ENCODE peak calls at places on chromosomes 3 and 15, in ten cellular contexts. D is breast epithelium, A is suprapubic skin, Z is ovary, B is uterus, G is heart left ventricle, U is testis, S is IMR-90, Q is right lobe of liver, I is stomach. V is an unnamed sample.

GRCh38 chr3:10357592-10358308 is 36.8 kb upstream of the SEC13 start:
- DNase-seq in Z (no peak), I (no peak), S (peak; percentile 95), D (no peak), Q (no peak), A (no peak), U (no peak), B (no peak), G (peak; percentile 36), V (no peak)

GRCh38 chr3:11498646-11499045 is 145.1 kb downstream of the VGLL4 start:
- DNase-seq in Z (peak; percentile 57), D (peak; percentile 58), U (peak; percentile 55), S (peak; percentile 78), I (peak; percentile 91), Q (peak; percentile 78), B (peak; percentile 42), A (no peak), G (peak; percentile 57), V (no peak)

GRCh38 chr15:91852741-91853500 is 587 bp upstream of the SLCO3A1 start:
- DNase-seq in A (peak; percentile 90), I (peak; percentile 76), S (peak; percentile 56), B (peak; percentile 73), Z (peak; percentile 83), D (peak; percentile 53), Q (peak; percentile 85), U (peak; percentile 78), G (peak; percentile 84), V (peak; percentile 57)

GRCh38 chr3:111252795-111253194 is 181.2 kb downstream of the NECTIN3 start:
- DNase-seq in S (peak; percentile 51), B (no peak), A (no peak), I (no peak), D (no peak), U (peak; percentile 43), Z (no peak), G (no peak), Q (no peak), V (no peak)

GRCh38 chr3:26559252-26559651 is 63.3 kb upstream of the LRRC3B start:
- DNase-seq in Q (no peak), I (no peak), B (no peak), G (no peak), A (no peak), U (no peak), S (no peak), Z (no peak), D (no peak), V (no peak)

GRCh38 chr3:179037361-179037760 is 34.2 kb downstream of the ZMAT3 start:
- DNase-seq in G (peak; percentile 55), B (peak; percentile 39), Q (no peak), D (peak; percentile 67), U (no peak), A (no peak), S (peak; percentile 70), Z (no peak), I (no peak), V (peak; percentile 17)

GRCh38 chr3:29914861-29915524 is 634.1 kb downstream of the RBMS3 start:
- DNase-seq in D (no peak), B (no peak), U (no peak), I (no peak), Z (no peak), Q (no peak), A (no peak), G (no peak), S (peak; percentile 78), V (no peak)

GRCh38 chr3:143016321-143016972 is 15.1 kb downstream of the U2SURP start:
- DNase-seq in D (no peak), S (no peak), U (no peak), Z (no peak), A (no peak), G (no peak), I (no peak), B (no peak), Q (no peak), V (no peak)

GRCh38 chr3:172156309-172156998 is 117.1 kb downstream of the FNDC3B start:
- DNase-seq in Q (peak; percentile 79), Z (no peak), G (no peak), B (no peak), D (peak; percentile 79), S (no peak), I (peak; percentile 85), U (peak; percentile 34), A (no peak), V (peak; percentile 91)

GRCh38 chr3:168952551-168952950 is 711.0 kb downstream of the MECOM start:
- DNase-seq in I (no peak), G (no peak), D (no peak), S (peak; percentile 47), Z (no peak), A (no peak), B (no peak), U (no peak), Q (no peak), V (no peak)

DNA sequence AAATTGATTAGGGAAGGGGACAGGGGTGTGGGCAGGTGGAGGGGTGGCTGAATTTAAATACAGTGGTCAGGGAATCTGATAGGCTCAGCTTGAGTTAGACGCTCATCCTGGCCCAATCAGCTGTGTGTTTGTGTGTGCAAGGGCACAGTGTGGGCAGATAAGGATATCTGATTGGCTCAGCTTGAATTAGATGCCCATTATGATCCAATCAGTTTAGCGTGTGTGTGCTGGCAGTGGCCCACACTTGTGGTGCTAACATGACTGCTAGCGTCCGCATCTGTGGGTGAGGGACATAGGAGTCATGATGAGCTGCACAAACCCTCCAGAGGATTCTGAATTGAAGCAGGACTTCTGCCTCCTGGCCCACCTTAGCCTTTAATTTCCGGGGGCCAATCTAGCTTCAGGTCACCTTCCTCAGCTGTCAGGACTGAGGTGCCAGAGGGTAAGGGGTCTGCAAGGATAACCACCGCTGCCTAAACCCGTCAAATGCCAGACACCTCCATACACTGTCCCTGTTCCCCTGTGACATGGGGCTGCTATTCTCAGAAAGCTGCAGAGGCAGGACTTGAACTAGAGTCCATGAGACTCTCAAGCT is 97.3 kb downstream of the CORO2B start:
- DNase-seq in B (no peak), A (peak; percentile 54), I (peak; percentile 39), G (no peak), Q (no peak), Z (peak; percentile 14), D (no peak), S (no peak), U (no peak), V (no peak)
- H3K4me3 ChIP-seq in B (no peak overlapping the region), A (no peak overlapping the region), I (no peak overlapping the region), G (no peak overlapping the region), Q (no peak overlapping the region), Z (no peak overlapping the region), D (no peak overlapping the region), S (no peak overlapping the region), U (no peak overlapping the region), V (no peak overlapping the region)

DNA sequence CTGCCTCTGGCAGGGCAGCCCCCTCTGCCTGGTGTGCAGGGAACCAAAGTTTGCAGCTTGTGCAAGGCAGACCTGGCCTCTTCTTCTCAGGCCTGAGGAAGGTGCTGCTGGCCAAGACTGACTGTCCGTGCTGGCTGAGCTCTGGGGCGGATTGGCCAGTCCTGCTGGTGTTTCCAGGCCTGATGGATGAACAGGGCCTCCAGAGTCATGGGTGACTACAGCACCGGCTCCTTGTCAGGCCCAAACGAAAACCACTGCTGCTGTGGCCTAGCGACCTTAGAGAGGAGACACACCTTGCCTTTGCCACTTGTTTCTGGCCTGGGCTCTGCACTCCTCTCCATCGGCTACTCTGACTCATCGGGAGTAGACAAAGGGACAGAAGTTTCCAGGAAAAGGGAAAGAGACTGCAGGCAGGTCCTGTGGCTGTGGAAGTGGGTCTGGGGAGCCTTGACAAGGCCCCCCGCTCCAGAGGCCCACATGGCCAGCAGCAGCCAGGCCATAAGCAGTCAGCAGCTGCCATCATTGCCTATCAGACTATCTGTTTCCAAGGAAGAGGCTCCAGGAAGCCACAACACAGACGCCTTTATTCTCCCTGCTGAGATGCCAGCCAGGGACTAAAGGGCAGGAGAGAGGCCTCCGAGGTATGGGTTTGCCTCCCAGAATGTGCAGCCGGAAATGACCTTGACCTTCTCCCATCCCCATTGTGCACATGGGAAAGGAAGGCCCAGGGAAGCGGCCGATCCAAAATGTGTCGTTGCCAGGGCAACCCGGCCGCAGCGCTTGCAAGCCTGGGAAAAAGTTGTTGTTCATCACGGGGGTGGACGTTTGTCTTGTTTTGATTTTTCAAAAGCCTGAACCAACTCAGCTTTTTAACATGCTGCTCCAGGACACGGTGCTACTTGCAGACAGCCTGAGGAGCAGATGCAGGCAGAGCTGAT is 160.5 kb downstream of the CHSY1 start:
- DNase-seq in S (peak; percentile 77), G (peak; percentile 68), U (peak; percentile 74), A (no peak), D (no peak), B (peak; percentile 70), Q (no peak), Z (peak; percentile 87), I (no peak), V (no peak)
- TF ChIP-seq POLR2A in S (no peak), G (no peak), U (no peak), A (no peak), D (no peak), B (peak; percentile 15), Q (no peak), Z (no peak), I (no peak), V (no peak)

GRCh38 chr15:69292826-69293420 is 5.8 kb upstream of the PAQR5 start:
- DNase-seq in Z (no peak), U (no peak), S (no peak), D (no peak), B (no peak), A (no peak), Q (no peak), I (no peak), G (no peak), V (no peak)
- H3K4me3 ChIP-seq in Z (no peak overlapping the region), U (no peak overlapping the region), S (no peak overlapping the region), D (no peak overlapping the region), B (no peak overlapping the region), A (no peak overlapping the region), Q (no peak overlapping the region), I (no peak overlapping the region), G (no peak overlapping the region), V (no peak overlapping the region)

GRCh38 chr15:57036352-57036751 is 117.9 kb downstream of the TCF12 start:
- DNase-seq in Q (no peak), Z (no peak), B (no peak), I (no peak), G (no peak), D (no peak), U (no peak), S (no peak), A (no peak), V (no peak)
- TF ChIP-seq POLR2A in Q (no peak), Z (no peak), B (no peak), I (no peak), G (no peak), D (no peak), U (no peak), S (no peak), A (no peak), V (no peak)

DNA sequence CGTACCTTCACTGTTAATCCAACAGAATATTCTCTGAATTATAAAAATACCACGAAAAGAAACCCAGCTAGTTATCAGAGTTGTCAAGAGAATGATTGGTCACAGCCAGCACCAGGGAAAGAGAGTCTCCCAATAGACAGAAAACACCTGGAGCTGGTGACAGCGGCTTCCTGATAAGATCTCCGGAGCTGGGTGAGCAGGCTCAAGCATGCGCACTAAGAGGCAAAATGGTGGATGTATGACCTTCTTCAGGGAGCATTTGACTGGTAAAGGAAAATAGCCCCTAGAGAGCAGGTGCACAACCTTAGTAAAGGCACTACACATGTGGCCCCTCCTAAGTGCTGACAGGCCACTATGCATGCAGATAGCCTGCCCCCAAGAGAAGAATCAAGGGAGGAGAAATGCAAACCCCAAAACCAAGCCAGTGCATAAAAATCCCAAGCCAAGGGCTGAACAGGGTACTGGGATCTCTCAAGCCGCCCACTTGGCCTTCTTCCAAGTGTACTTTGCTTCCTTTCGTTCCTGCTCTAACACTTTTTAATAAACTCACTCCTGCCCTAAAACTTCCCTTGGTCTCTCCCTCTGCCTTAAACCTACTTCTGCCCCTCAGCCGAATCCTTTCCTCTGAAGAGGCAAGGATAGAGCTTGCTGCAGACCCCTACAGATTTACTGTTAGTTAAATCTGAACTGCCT is 93.2 kb downstream of the UACA start:
- DNase-seq in U (no peak), D (no peak), Q (no peak), B (no peak), G (peak; percentile 53), Z (no peak), I (peak; percentile 49), S (no peak), A (no peak), V (no peak)
- H3K4me3 ChIP-seq in U (no peak overlapping the region), D (no peak overlapping the region), Q (no peak overlapping the region), B (no peak overlapping the region), G (no peak overlapping the region), Z (no peak overlapping the region), I (no peak overlapping the region), S (no peak overlapping the region), A (no peak overlapping the region), V (no peak overlapping the region)